ENCODE peak calls at places on chromosome 16, in four cellular contexts. T, G, B and R are unnamed samples.
A peak's percentile ranks its signal among the peaks of the same experiment; 100 is the strongest.

GRCh38 chr16:49455181-49455990 is 81.8 kb downstream of the C16orf78 start:
- DNase-seq in T (no peak), B (no peak), G (peak; percentile 44), R (no peak)

GRCh38 chr16:86087561-86088230 is 188.7 kb downstream of the IRF8 start:
- DNase-seq in T (no peak), G (peak; percentile 60), B (no peak), R (peak; percentile 4)

GRCh38 chr16:19285431-19285830 is at the start of gene CLEC19A:
- DNase-seq in G (no peak), B (no peak), T (no peak), R (no peak)

GRCh38 chr16:70571623-70572022 is 48.0 kb downstream of the SF3B3 start:
- DNase-seq in G (no peak), B (no peak), T (no peak), R (no peak)

GRCh38 chr16:88424536-88425230 is 28.4 kb upstream of the ZFPM1 start:
- DNase-seq in B (no peak), G (no peak), T (no peak), R (no peak)

GRCh38 chr16:72884037-72884436 is 163.9 kb downstream of the ZFHX3 start:
- DNase-seq in G (no peak), T (no peak), B (no peak), R (no peak)

GRCh38 chr16:31913668-31914067 is 40.1 kb downstream of the ZNF267 start:
- DNase-seq in G (no peak), B (no peak), T (no peak), R (no peak)

GRCh38 chr16:86836503-86837125 is 258.3 kb downstream of the FOXL1 start:
- DNase-seq in T (no peak), B (no peak), G (no peak), R (no peak)

GRCh38 chr16:48586083-48586482 is 23.9 kb downstream of the N4BP1 start:
- DNase-seq in T (no peak), B (no peak), G (no peak), R (no peak)

GRCh38 chr16:2825049-2825742 is 4.9 kb upstream of the ZG16B start:
- DNase-seq in T (no peak), B (no peak), G (peak; percentile 56), R (peak; percentile 10)

GRCh38 chr16:305916-306315 is 23.0 kb downstream of the PDIA2 start:
- DNase-seq in G (no peak), B (no peak), T (peak; percentile 55), R (no peak)

GRCh38 chr16:7421578-7421977 is 88.9 kb downstream of the RBFOX1 start:
- DNase-seq in B (no peak), G (no peak), T (no peak), R (no peak)

GRCh38 chr16:58198022-58198683 is at the start of gene CSNK2A2:
- DNase-seq in B (peak; percentile 96), T (peak; percentile 54), G (peak; percentile 79), R (peak; percentile 28)
- TF ChIP-seq POLR2A in B (peak; percentile 62), T (no peak), G (no peak), R (no peak)

GRCh38 chr16:79067600-79067999 is 532.9 kb downstream of the MAF start:
- DNase-seq in T (no peak), B (no peak), G (no peak), R (no peak)

GRCh38 chr16:79069634-79070033 is 530.9 kb downstream of the MAF start:
- DNase-seq in G (no peak), B (no peak), T (no peak), R (no peak)

GRCh38 chr16:79071424-79071823 is 529.1 kb downstream of the MAF start:
- DNase-seq in B (no peak), T (peak; percentile 70), G (peak; percentile 79), R (peak; percentile 28)

GRCh38 chr16:79066621-79067020 is 533.9 kb downstream of the MAF start:
- DNase-seq in T (no peak), G (no peak), B (no peak), R (no peak)

DNA sequence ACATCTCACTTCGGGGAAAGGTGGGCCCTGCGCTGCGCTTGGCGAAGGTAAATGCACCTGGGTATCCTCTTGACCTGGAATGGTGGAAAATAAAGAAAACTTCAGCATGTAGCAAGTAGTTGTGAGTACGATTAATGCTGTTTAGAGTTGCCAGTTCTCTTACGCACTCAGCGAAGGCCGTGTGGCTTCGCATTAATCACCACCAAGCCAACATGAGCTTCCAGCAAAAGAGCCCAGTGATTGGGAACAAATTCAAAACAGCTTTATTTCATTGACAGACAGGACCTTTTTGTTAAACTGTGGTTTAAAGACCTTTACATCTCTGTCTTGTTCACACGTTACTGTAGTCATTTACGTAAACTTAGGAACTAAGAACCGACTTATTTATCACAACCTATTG is 531.4 kb downstream of the MAF start:
- DNase-seq in G (no peak), B (no peak), T (peak; percentile 40), R (no peak)
- TF ChIP-seq EP300 in G (no peak), B (no peak), T (no peak), R (no peak)

GRCh38 chr16:81473066-81473488 is 28.5 kb downstream of the CMIP start:
- DNase-seq in T (no peak), B (no peak), G (no peak), R (no peak)
- TF ChIP-seq POLR2A in T (no peak), B (no peak), G (no peak), R (no peak)

GRCh38 chr16:82993874-82994375 is 367.2 kb downstream of the CDH13 start:
- DNase-seq in T (no peak), B (no peak), G (no peak), R (no peak)
- TF ChIP-seq EP300 in T (no peak), B (no peak), G (no peak), R (no peak)

DNA sequence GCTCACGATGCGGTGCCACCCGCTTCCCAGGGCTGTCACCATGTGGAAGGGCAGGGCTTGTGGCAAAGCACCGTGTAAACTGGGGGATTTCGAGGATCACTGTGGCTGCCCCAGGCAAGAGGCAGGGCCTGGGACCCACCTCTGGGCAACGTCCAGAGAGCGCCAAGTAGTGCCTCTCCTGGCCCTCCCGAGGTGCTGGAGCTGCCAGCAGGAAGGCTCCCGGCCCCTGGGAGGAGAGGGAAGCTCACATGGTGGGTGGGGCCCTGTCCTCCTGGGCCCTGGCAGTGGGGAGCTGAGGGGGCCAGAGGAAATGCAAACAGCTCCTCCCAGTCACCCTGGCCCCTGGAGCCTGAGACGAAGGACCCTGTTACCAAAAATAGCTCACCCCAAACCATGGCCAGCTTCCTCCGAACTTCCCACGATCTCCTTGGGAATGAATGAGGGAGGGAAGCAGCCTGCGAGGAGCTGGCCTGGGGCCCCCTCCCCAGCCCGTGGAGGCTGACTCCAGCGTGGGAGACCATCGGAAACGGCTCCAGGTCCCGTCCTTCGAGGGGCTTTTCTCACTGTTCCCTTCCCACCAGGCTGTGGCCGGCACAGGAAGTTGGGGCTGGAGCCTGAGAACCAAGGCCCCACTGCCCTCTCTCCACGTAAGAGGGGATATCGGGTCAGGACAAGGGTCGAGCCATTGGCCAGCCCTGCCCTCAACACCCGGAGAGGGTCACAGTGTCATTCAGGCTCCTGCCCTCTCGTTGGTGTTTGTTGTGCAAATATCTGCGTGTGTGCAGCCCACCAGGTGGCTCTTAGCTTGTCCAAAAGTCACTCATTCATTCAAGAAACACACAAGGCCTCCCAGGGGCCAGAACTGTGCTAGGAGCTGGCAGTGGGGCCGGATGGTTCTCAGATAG is 17.7 kb downstream of the VASN start:
- DNase-seq in G (no peak), B (no peak), T (no peak), R (no peak)
- TF ChIP-seq POLR2A in G (no peak), B (no peak), T (no peak), R (no peak)

GRCh38 chr16:83954577-83955016 is 1.6 kb downstream of the OSGIN1 start:
- DNase-seq in G (peak; percentile 82), B (no peak), T (no peak), R (peak; percentile 22)
- TF ChIP-seq EP300 in G (no peak), B (no peak), T (no peak), R (peak; percentile 12)